ENCODE peak calls at places on chromosomes 3 and 15, in five cellular contexts. R, O, G, M and A are unnamed samples.

GRCh38 chr3:127390365-127391025 is 102.6 kb upstream of the PRR20G start:
- DNase-seq in M (no peak), R (no peak), O (no peak), G (no peak), A (no peak)

GRCh38 chr15:25635190-25635589 is 196.4 kb upstream of the UBE3A start:
- DNase-seq in R (no peak), G (no peak), M (no peak), O (no peak), A (no peak)

GRCh38 chr3:60579734-60580133 is 671.5 kb downstream of the FHIT start:
- DNase-seq in G (no peak), R (no peak), M (no peak), O (no peak), A (no peak)

GRCh38 chr3:105747056-105747455 is 121.8 kb downstream of the CBLB start:
- DNase-seq in G (no peak), R (no peak), O (no peak), M (no peak), A (no peak)

GRCh38 chr3:160369784-160370183 is 29.2 kb downstream of the IFT80 start:
- DNase-seq in R (no peak), O (no peak), M (no peak), G (no peak), A (no peak)

GRCh38 chr3:107217161-107217560 is 160.1 kb upstream of the CCDC54 start:
- DNase-seq in G (no peak), O (peak), M (no peak), R (no peak), A (no peak)

GRCh38 chr3:346186-346585 is 149.6 kb downstream of the CHL1 start:
- DNase-seq in R (no peak), G (no peak), O (no peak), M (no peak), A (no peak)

GRCh38 chr15:61916104-61916503 is 144.1 kb downstream of the VPS13C start:
- DNase-seq in G (no peak), R (no peak), M (no peak), O (no peak), A (no peak)

GRCh38 chr3:55042591-55042990 is 114.7 kb upstream of the LRTM1 start:
- DNase-seq in M (no peak), R (no peak), O (no peak), G (no peak), A (no peak)

DNA sequence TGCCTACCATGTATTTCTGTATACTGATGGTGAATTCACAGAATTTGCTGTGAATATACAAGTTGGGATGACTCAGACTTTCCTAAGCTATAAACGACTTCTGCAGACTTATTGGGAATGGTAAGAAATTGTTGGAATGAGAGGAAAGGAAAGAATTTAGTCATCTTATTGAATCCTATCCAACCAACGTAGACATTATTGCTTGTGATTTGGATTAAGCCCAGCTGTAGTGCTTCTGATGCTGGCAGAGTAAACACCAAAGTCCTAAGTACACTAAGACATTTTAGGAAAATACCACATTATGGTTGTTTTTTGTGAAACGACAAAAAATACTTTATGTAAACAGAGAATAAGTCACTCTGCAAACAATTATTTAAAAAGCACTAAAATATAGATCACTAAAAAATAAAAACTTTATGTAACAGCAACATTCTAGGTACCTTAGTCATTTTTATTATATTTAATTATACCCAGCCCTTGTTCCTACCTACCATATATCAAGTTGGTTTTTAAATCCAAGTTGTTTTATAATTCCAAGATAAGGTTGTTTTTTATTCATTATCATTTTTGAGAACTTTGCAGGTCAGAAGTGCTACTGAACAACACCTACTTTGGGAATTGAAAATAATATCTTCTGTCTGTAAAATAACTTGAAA is 99.2 kb upstream of the MLF1 start:
- DNase-seq in R (no peak), O (peak), M (no peak), G (no peak), A (no peak)
- H3K27ac ChIP-seq in R (no peak), O (no peak), M (no peak), G (no peak), A (no peak)

GRCh38 chr15:98776607-98777281 is 128.4 kb downstream of the IGF1R start:
- DNase-seq in R (no peak), O (no peak), G (no peak), M (no peak), A (no peak)
- TF ChIP-seq POLR2AphosphoS5 in R (peak), O (no peak), G (no peak), M (no peak), A (no peak)

DNA sequence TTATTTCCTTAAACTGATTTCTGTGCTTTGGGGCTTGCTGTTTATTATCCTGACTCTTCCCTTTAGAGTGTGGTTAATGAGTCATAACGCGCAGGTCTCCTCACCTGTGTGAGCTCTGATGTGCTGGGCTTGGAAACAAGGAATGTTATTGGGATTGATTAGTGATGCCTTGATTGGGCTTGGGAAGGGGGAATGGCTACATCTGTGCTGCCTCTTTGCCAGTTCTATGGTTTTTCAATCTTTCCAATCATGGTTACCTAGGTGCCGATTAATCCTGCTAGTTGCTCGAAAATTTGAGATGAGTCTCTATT is 161.0 kb downstream of the THSD4 start:
- DNase-seq in R (no peak), G (no peak), M (no peak), O (peak), A (no peak)
- H3K4me3 ChIP-seq in R (no peak), G (no peak), M (no peak), O (no peak), A (no peak)

GRCh38 chr3:25113891-25114290 is 314.2 kb upstream of the RARB start:
- DNase-seq in M (no peak), R (no peak), G (no peak), O (no peak), A (no peak)
- H3K27ac ChIP-seq in M (no peak), R (no peak), G (no peak), O (no peak), A (peak)

GRCh38 chr3:37630441-37630840 is 231.2 kb upstream of the CTDSPL start:
- DNase-seq in R (no peak), G (no peak), M (no peak), O (no peak), A (no peak)

GRCh38 chr3:37626722-37627565 is 234.7 kb upstream of the CTDSPL start:
- DNase-seq in M (no peak), O (no peak), G (no peak), R (no peak), A (peak)

GRCh38 chr3:37627951-37628620 is 233.6 kb upstream of the CTDSPL start:
- DNase-seq in G (no peak), O (no peak), M (no peak), R (no peak), A (peak)

GRCh38 chr3:37631686-37632085 is 230.0 kb upstream of the CTDSPL start:
- DNase-seq in M (no peak), R (no peak), G (no peak), O (no peak), A (no peak)

DNA sequence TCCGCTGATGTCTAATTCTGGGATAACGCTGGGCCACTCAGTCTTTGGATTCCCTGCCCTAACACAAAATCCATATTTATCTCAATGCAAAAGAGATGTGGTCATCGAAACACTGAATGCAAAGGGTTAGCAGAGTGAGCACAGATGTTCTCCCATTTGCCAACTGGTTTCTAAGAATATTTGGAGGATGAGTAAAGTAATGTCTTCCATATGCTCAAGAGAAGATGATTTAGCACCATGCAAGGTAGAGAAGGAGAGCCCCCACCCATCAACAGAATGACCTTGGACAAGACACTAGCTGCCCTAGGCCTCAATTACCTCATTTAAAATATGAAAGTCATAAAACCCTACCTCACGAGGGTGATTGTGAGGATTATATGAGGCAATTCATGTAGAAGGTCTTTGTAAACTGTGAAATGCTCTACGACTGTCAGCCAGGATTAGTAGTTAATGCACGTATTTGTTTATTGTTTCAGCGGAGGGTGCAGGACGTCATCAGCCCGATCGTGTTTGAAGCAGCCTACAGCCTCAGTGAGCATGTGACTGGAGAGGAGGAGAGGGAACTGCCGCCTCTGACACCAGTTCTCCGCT is 232.9 kb upstream of the CTDSPL start:
- DNase-seq in G (no peak), R (no peak), O (no peak), M (no peak), A (peak)
- TF ChIP-seq POLR2AphosphoS5 in G (no peak), R (no peak), O (no peak), M (no peak), A (no peak)

DNA sequence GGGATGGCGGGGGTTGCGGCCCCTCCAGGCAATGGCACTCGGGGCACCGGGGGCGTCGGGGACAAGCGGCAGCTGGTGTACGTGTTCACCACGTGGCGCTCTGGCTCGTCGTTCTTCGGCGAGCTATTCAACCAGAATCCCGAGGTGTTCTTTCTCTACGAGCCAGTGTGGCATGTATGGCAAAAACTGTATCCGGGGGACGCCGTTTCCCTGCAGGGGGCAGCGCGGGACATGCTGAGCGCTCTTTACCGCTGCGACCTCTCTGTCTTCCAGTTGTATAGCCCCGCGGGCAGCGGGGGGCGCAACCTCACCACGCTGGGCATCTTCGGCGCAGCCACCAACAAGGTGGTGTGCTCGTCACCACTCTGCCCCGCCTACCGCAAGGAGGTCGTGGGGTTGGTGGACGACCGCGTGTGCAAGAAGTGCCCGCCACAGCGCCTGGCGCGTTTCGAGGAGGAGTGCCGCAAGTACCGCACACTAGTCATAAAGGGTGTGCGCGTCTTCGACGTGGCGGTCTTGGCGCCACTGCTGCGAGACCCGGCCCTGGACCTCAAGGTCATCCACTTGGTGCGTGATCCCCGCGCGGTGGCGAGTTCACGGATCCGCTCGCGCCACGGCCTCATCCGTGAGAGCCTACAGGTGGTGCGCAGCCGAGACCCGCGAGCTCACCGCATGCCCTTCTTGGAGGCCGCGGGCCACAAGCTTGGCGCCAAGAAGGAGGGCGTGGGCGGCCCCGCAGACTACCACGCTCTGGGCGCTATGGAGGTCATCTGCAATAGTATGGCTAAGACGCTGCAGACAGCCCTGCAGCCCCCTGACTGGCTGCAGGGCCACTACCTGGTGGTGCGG is 1.9 kb downstream of the CHST2 start:
- DNase-seq in R (peak), G (no peak), M (peak), O (no peak), A (peak)
- H3K4me3 ChIP-seq in R (peak), G (peak), M (peak), O (no peak), A (peak)

GRCh38 chr3:98966434-98966833 is 64.9 kb upstream of the DCBLD2 start:
- DNase-seq in O (peak), G (no peak), R (no peak), M (no peak), A (no peak)

GRCh38 chr3:98966862-98967554 is 65.5 kb upstream of the DCBLD2 start:
- DNase-seq in R (no peak), O (peak), M (no peak), G (no peak), A (no peak)

GRCh38 chr3:98962951-98963350 is 61.5 kb upstream of the DCBLD2 start:
- DNase-seq in G (no peak), M (no peak), O (no peak), R (no peak), A (no peak)

GRCh38 chr3:98962189-98962930 is 60.9 kb upstream of the DCBLD2 start:
- DNase-seq in M (no peak), O (peak), G (no peak), R (no peak), A (no peak)

GRCh38 chr3:98964784-98965183 is 63.3 kb upstream of the DCBLD2 start:
- DNase-seq in M (no peak), R (no peak), G (no peak), O (no peak), A (no peak)
- H3K27ac ChIP-seq in M (no peak), R (no peak), G (no peak), O (peak), A (no peak)

GRCh38 chr3:112084980-112085697 is 1.1 kb upstream of the C3orf52 start:
- DNase-seq in R (no peak), G (no peak), M (no peak), O (no peak), A (no peak)

GRCh38 chr3:112087746-112088145 is 1.6 kb downstream of the C3orf52 start:
- DNase-seq in G (no peak), R (no peak), O (no peak), M (no peak), A (no peak)

GRCh38 chr3:112086857-112087524 is 802 bp downstream of the C3orf52 start:
- DNase-seq in G (no peak), R (no peak), O (peak), M (peak), A (no peak)

GRCh38 chr3:112088944-112089343 is 2.8 kb downstream of the C3orf52 start:
- DNase-seq in G (no peak), M (no peak), R (no peak), O (no peak), A (no peak)

GRCh38 chr3:112086018-112086854 is at the start of gene C3orf52:
- DNase-seq in G (no peak), O (peak), R (peak), M (peak), A (peak)
- TF ChIP-seq POLR2AphosphoS5 in G (no peak), O (peak), R (peak), M (peak), A (peak)